ENCODE peak calls at places on chromosome 18, in nine cellular contexts. One of them, this sample, is unnamed.
A peak's percentile ranks its signal among the peaks of the same experiment; 100 is the strongest.

GRCh38 chr18:30684825-30685481 is 357.6 kb downstream of the DSC3 start:
- DNase-seq in posterior vena cava: no peak
- DNase-seq in stimulated activated CD8-positive, alpha-beta memory T cell treated with anti-CD3 and anti-CD28 coated beads, Interleukin-15, amount 100 ng/mL, for 24 hours: no peak
- DNase-seq in naive thymus-derived CD8-positive, alpha-beta T cell: no peak
- DNase-seq in DMS 273 treated with DMSO at 0.1 percent for 48 hours: no peak
- DNase-seq in fibroblast of the conjunctiva: no peak
- DNase-seq in EL: no peak
- DNase-seq in H1: no peak
- DNase-seq in left ventricle myocardium inferior: no peak
- DNase-seq in this sample: no peak

GRCh38 chr18:76388261-76388660 is 106.8 kb downstream of the ZNF516 start:
- DNase-seq in posterior vena cava: no peak
- DNase-seq in stimulated activated CD8-positive, alpha-beta memory T cell treated with anti-CD3 and anti-CD28 coated beads, Interleukin-15, amount 100 ng/mL, for 24 hours: no peak
- DNase-seq in naive thymus-derived CD8-positive, alpha-beta T cell: no peak
- DNase-seq in DMS 273 treated with DMSO at 0.1 percent for 48 hours: no peak
- DNase-seq in fibroblast of the conjunctiva: no peak
- DNase-seq in EL: no peak
- DNase-seq in H1: no peak
- DNase-seq in left ventricle myocardium inferior: no peak
- DNase-seq in this sample: no peak

GRCh38 chr18:24051256-24051947 is 36.8 kb downstream of the TTC39C start:
- DNase-seq in posterior vena cava: no peak
- DNase-seq in stimulated activated CD8-positive, alpha-beta memory T cell treated with anti-CD3 and anti-CD28 coated beads, Interleukin-15, amount 100 ng/mL, for 24 hours: no peak
- DNase-seq in naive thymus-derived CD8-positive, alpha-beta T cell: no peak
- DNase-seq in DMS 273 treated with DMSO at 0.1 percent for 48 hours: no peak
- DNase-seq in fibroblast of the conjunctiva: no peak
- DNase-seq in EL: peak; percentile 70
- DNase-seq in H1: no peak
- DNase-seq in left ventricle myocardium inferior: no peak
- DNase-seq in this sample: no peak

GRCh38 chr18:36771246-36771645 is 57.6 kb downstream of the TPGS2 start:
- DNase-seq in posterior vena cava: no peak
- DNase-seq in stimulated activated CD8-positive, alpha-beta memory T cell treated with anti-CD3 and anti-CD28 coated beads, Interleukin-15, amount 100 ng/mL, for 24 hours: no peak
- DNase-seq in naive thymus-derived CD8-positive, alpha-beta T cell: no peak
- DNase-seq in DMS 273 treated with DMSO at 0.1 percent for 48 hours: no peak
- DNase-seq in fibroblast of the conjunctiva: no peak
- DNase-seq in EL: no peak
- DNase-seq in H1: no peak
- DNase-seq in left ventricle myocardium inferior: no peak
- DNase-seq in this sample: no peak

GRCh38 chr18:10274327-10274726 is 180.1 kb upstream of the APCDD1 start:
- DNase-seq in posterior vena cava: no peak
- DNase-seq in stimulated activated CD8-positive, alpha-beta memory T cell treated with anti-CD3 and anti-CD28 coated beads, Interleukin-15, amount 100 ng/mL, for 24 hours: no peak
- DNase-seq in naive thymus-derived CD8-positive, alpha-beta T cell: no peak
- DNase-seq in DMS 273 treated with DMSO at 0.1 percent for 48 hours: no peak
- DNase-seq in fibroblast of the conjunctiva: peak; percentile 43
- DNase-seq in EL: peak; percentile 73
- DNase-seq in H1: no peak
- DNase-seq in left ventricle myocardium inferior: peak; percentile 37
- DNase-seq in this sample: no peak

GRCh38 chr18:7978834-7979233 is 411.7 kb downstream of the PTPRM start:
- DNase-seq in posterior vena cava: no peak
- DNase-seq in stimulated activated CD8-positive, alpha-beta memory T cell treated with anti-CD3 and anti-CD28 coated beads, Interleukin-15, amount 100 ng/mL, for 24 hours: no peak
- DNase-seq in naive thymus-derived CD8-positive, alpha-beta T cell: no peak
- DNase-seq in DMS 273 treated with DMSO at 0.1 percent for 48 hours: no peak
- DNase-seq in fibroblast of the conjunctiva: no peak
- DNase-seq in EL: no peak
- DNase-seq in H1: no peak
- DNase-seq in left ventricle myocardium inferior: no peak
- DNase-seq in this sample: no peak

GRCh38 chr18:3305354-3305762 is 43.4 kb downstream of the MYL12B start:
- DNase-seq in posterior vena cava: no peak
- DNase-seq in stimulated activated CD8-positive, alpha-beta memory T cell treated with anti-CD3 and anti-CD28 coated beads, Interleukin-15, amount 100 ng/mL, for 24 hours: no peak
- DNase-seq in naive thymus-derived CD8-positive, alpha-beta T cell: no peak
- DNase-seq in DMS 273 treated with DMSO at 0.1 percent for 48 hours: no peak
- DNase-seq in fibroblast of the conjunctiva: peak; percentile 86
- DNase-seq in EL: peak; percentile 94
- DNase-seq in H1: no peak
- DNase-seq in left ventricle myocardium inferior: no peak
- DNase-seq in this sample: no peak

GRCh38 chr18:67980241-67980640 is 463.7 kb upstream of the DSEL start:
- DNase-seq in posterior vena cava: no peak
- DNase-seq in stimulated activated CD8-positive, alpha-beta memory T cell treated with anti-CD3 and anti-CD28 coated beads, Interleukin-15, amount 100 ng/mL, for 24 hours: no peak
- DNase-seq in naive thymus-derived CD8-positive, alpha-beta T cell: no peak
- DNase-seq in DMS 273 treated with DMSO at 0.1 percent for 48 hours: no peak
- DNase-seq in fibroblast of the conjunctiva: no peak
- DNase-seq in EL: no peak
- DNase-seq in H1: no peak
- DNase-seq in left ventricle myocardium inferior: no peak
- DNase-seq in this sample: no peak

GRCh38 chr18:8229786-8230185 is 379.5 kb upstream of the RAB12 start:
- DNase-seq in posterior vena cava: no peak
- DNase-seq in stimulated activated CD8-positive, alpha-beta memory T cell treated with anti-CD3 and anti-CD28 coated beads, Interleukin-15, amount 100 ng/mL, for 24 hours: no peak
- DNase-seq in naive thymus-derived CD8-positive, alpha-beta T cell: no peak
- DNase-seq in DMS 273 treated with DMSO at 0.1 percent for 48 hours: no peak
- DNase-seq in fibroblast of the conjunctiva: no peak
- DNase-seq in EL: peak; percentile 13
- DNase-seq in H1: no peak
- DNase-seq in left ventricle myocardium inferior: no peak
- DNase-seq in this sample: no peak

GRCh38 chr18:67381608-67382150 is 134.8 kb downstream of the DSEL start:
- DNase-seq in posterior vena cava: no peak
- DNase-seq in stimulated activated CD8-positive, alpha-beta memory T cell treated with anti-CD3 and anti-CD28 coated beads, Interleukin-15, amount 100 ng/mL, for 24 hours: no peak
- DNase-seq in naive thymus-derived CD8-positive, alpha-beta T cell: no peak
- DNase-seq in DMS 273 treated with DMSO at 0.1 percent for 48 hours: no peak
- DNase-seq in fibroblast of the conjunctiva: no peak
- DNase-seq in EL: no peak
- DNase-seq in H1: no peak
- DNase-seq in left ventricle myocardium inferior: no peak
- DNase-seq in this sample: no peak

GRCh38 chr18:8779251-8779650 is 73.9 kb downstream of the MTCL1 start:
- DNase-seq in posterior vena cava: no peak
- DNase-seq in stimulated activated CD8-positive, alpha-beta memory T cell treated with anti-CD3 and anti-CD28 coated beads, Interleukin-15, amount 100 ng/mL, for 24 hours: no peak
- DNase-seq in naive thymus-derived CD8-positive, alpha-beta T cell: no peak
- DNase-seq in DMS 273 treated with DMSO at 0.1 percent for 48 hours: no peak
- DNase-seq in fibroblast of the conjunctiva: no peak
- DNase-seq in EL: no peak
- DNase-seq in H1: no peak
- DNase-seq in left ventricle myocardium inferior: no peak
- DNase-seq in this sample: no peak

GRCh38 chr18:43932140-43932539 is 654.9 kb upstream of the SYT4 start:
- DNase-seq in posterior vena cava: no peak
- DNase-seq in stimulated activated CD8-positive, alpha-beta memory T cell treated with anti-CD3 and anti-CD28 coated beads, Interleukin-15, amount 100 ng/mL, for 24 hours: no peak
- DNase-seq in naive thymus-derived CD8-positive, alpha-beta T cell: no peak
- DNase-seq in DMS 273 treated with DMSO at 0.1 percent for 48 hours: no peak
- DNase-seq in fibroblast of the conjunctiva: no peak
- DNase-seq in EL: no peak
- DNase-seq in H1: no peak
- DNase-seq in left ventricle myocardium inferior: no peak
- DNase-seq in this sample: no peak

GRCh38 chr18:25190468-25190867 is 161.5 kb downstream of the ZNF521 start:
- DNase-seq in posterior vena cava: no peak
- DNase-seq in stimulated activated CD8-positive, alpha-beta memory T cell treated with anti-CD3 and anti-CD28 coated beads, Interleukin-15, amount 100 ng/mL, for 24 hours: no peak
- DNase-seq in naive thymus-derived CD8-positive, alpha-beta T cell: no peak
- DNase-seq in DMS 273 treated with DMSO at 0.1 percent for 48 hours: no peak
- DNase-seq in fibroblast of the conjunctiva: no peak
- DNase-seq in EL: no peak
- DNase-seq in H1: no peak
- DNase-seq in left ventricle myocardium inferior: no peak
- DNase-seq in this sample: no peak

GRCh38 chr18:26215247-26215970 is 10.8 kb upstream of the TAF4B start:
- DNase-seq in posterior vena cava: no peak
- DNase-seq in stimulated activated CD8-positive, alpha-beta memory T cell treated with anti-CD3 and anti-CD28 coated beads, Interleukin-15, amount 100 ng/mL, for 24 hours: no peak
- DNase-seq in naive thymus-derived CD8-positive, alpha-beta T cell: peak; percentile 55
- DNase-seq in DMS 273 treated with DMSO at 0.1 percent for 48 hours: no peak
- DNase-seq in fibroblast of the conjunctiva: no peak
- DNase-seq in EL: no peak
- DNase-seq in H1: no peak
- DNase-seq in left ventricle myocardium inferior: no peak
- DNase-seq in this sample: no peak

GRCh38 chr18:62432176-62432575 is 90.6 kb upstream of the ZCCHC2 start:
- DNase-seq in posterior vena cava: no peak
- DNase-seq in stimulated activated CD8-positive, alpha-beta memory T cell treated with anti-CD3 and anti-CD28 coated beads, Interleukin-15, amount 100 ng/mL, for 24 hours: no peak
- DNase-seq in naive thymus-derived CD8-positive, alpha-beta T cell: no peak
- DNase-seq in DMS 273 treated with DMSO at 0.1 percent for 48 hours: no peak
- DNase-seq in fibroblast of the conjunctiva: no peak
- DNase-seq in EL: no peak
- DNase-seq in H1: no peak
- DNase-seq in left ventricle myocardium inferior: no peak
- DNase-seq in this sample: no peak

GRCh38 chr18:35683021-35683420 is 101.5 kb downstream of the GALNT1 start:
- DNase-seq in posterior vena cava: no peak
- DNase-seq in stimulated activated CD8-positive, alpha-beta memory T cell treated with anti-CD3 and anti-CD28 coated beads, Interleukin-15, amount 100 ng/mL, for 24 hours: no peak
- DNase-seq in naive thymus-derived CD8-positive, alpha-beta T cell: no peak
- DNase-seq in DMS 273 treated with DMSO at 0.1 percent for 48 hours: no peak
- DNase-seq in fibroblast of the conjunctiva: no peak
- DNase-seq in EL: no peak
- DNase-seq in H1: no peak
- DNase-seq in left ventricle myocardium inferior: no peak
- DNase-seq in this sample: no peak

GRCh38 chr18:59096098-59096779 is 43.4 kb upstream of the SEC11C start:
- DNase-seq in posterior vena cava: no peak
- DNase-seq in stimulated activated CD8-positive, alpha-beta memory T cell treated with anti-CD3 and anti-CD28 coated beads, Interleukin-15, amount 100 ng/mL, for 24 hours: no peak
- DNase-seq in naive thymus-derived CD8-positive, alpha-beta T cell: no peak
- DNase-seq in DMS 273 treated with DMSO at 0.1 percent for 48 hours: no peak
- DNase-seq in fibroblast of the conjunctiva: no peak
- DNase-seq in EL: no peak
- DNase-seq in H1: peak; percentile 70
- DNase-seq in left ventricle myocardium inferior: no peak
- DNase-seq in this sample: peak; percentile 14

GRCh38 chr18:6397931-6398566 is 16.7 kb downstream of the L3MBTL4 start:
- DNase-seq in posterior vena cava: no peak
- DNase-seq in stimulated activated CD8-positive, alpha-beta memory T cell treated with anti-CD3 and anti-CD28 coated beads, Interleukin-15, amount 100 ng/mL, for 24 hours: no peak
- DNase-seq in naive thymus-derived CD8-positive, alpha-beta T cell: no peak
- DNase-seq in DMS 273 treated with DMSO at 0.1 percent for 48 hours: no peak
- DNase-seq in fibroblast of the conjunctiva: no peak
- DNase-seq in EL: no peak
- DNase-seq in H1: no peak
- DNase-seq in left ventricle myocardium inferior: no peak
- DNase-seq in this sample: no peak

GRCh38 chr18:9574473-9575115 is 39.8 kb downstream of the PPP4R1 start:
- DNase-seq in posterior vena cava: no peak
- DNase-seq in stimulated activated CD8-positive, alpha-beta memory T cell treated with anti-CD3 and anti-CD28 coated beads, Interleukin-15, amount 100 ng/mL, for 24 hours: no peak
- DNase-seq in naive thymus-derived CD8-positive, alpha-beta T cell: no peak
- DNase-seq in DMS 273 treated with DMSO at 0.1 percent for 48 hours: no peak
- DNase-seq in fibroblast of the conjunctiva: no peak
- DNase-seq in EL: no peak
- DNase-seq in H1: no peak
- DNase-seq in left ventricle myocardium inferior: no peak
- DNase-seq in this sample: no peak

GRCh38 chr18:45874501-45875184 is 49.2 kb downstream of the SIGLEC15 start:
- DNase-seq in posterior vena cava: no peak
- DNase-seq in stimulated activated CD8-positive, alpha-beta memory T cell treated with anti-CD3 and anti-CD28 coated beads, Interleukin-15, amount 100 ng/mL, for 24 hours: no peak
- DNase-seq in naive thymus-derived CD8-positive, alpha-beta T cell: peak; percentile 47
- DNase-seq in DMS 273 treated with DMSO at 0.1 percent for 48 hours: no peak
- DNase-seq in fibroblast of the conjunctiva: no peak
- DNase-seq in EL: peak; percentile 21
- DNase-seq in H1: no peak
- DNase-seq in left ventricle myocardium inferior: no peak
- DNase-seq in this sample: no peak

GRCh38 chr18:38402509-38402908 is 836.9 kb upstream of the CELF4 start:
- DNase-seq in posterior vena cava: no peak
- DNase-seq in stimulated activated CD8-positive, alpha-beta memory T cell treated with anti-CD3 and anti-CD28 coated beads, Interleukin-15, amount 100 ng/mL, for 24 hours: no peak
- DNase-seq in naive thymus-derived CD8-positive, alpha-beta T cell: no peak
- DNase-seq in DMS 273 treated with DMSO at 0.1 percent for 48 hours: no peak
- DNase-seq in fibroblast of the conjunctiva: no peak
- DNase-seq in EL: no peak
- DNase-seq in H1: no peak
- DNase-seq in left ventricle myocardium inferior: no peak
- DNase-seq in this sample: no peak

GRCh38 chr18:30485078-30485477 is 557.5 kb downstream of the DSC3 start:
- DNase-seq in posterior vena cava: no peak
- DNase-seq in stimulated activated CD8-positive, alpha-beta memory T cell treated with anti-CD3 and anti-CD28 coated beads, Interleukin-15, amount 100 ng/mL, for 24 hours: no peak
- DNase-seq in naive thymus-derived CD8-positive, alpha-beta T cell: no peak
- DNase-seq in DMS 273 treated with DMSO at 0.1 percent for 48 hours: no peak
- DNase-seq in fibroblast of the conjunctiva: no peak
- DNase-seq in EL: no peak
- DNase-seq in H1: no peak
- DNase-seq in left ventricle myocardium inferior: no peak
- DNase-seq in this sample: no peak

GRCh38 chr18:77065221-77065981 is 67.2 kb downstream of the MBP start:
- DNase-seq in posterior vena cava: peak; percentile 91
- DNase-seq in stimulated activated CD8-positive, alpha-beta memory T cell treated with anti-CD3 and anti-CD28 coated beads, Interleukin-15, amount 100 ng/mL, for 24 hours: no peak
- DNase-seq in naive thymus-derived CD8-positive, alpha-beta T cell: no peak
- DNase-seq in DMS 273 treated with DMSO at 0.1 percent for 48 hours: no peak
- DNase-seq in fibroblast of the conjunctiva: peak; percentile 78
- DNase-seq in EL: peak; percentile 88
- DNase-seq in H1: no peak
- DNase-seq in left ventricle myocardium inferior: peak; percentile 46
- DNase-seq in this sample: peak; percentile 20

GRCh38 chr18:46485675-46486200 is 171.3 kb downstream of the LOXHD1 start:
- DNase-seq in posterior vena cava: no peak
- DNase-seq in stimulated activated CD8-positive, alpha-beta memory T cell treated with anti-CD3 and anti-CD28 coated beads, Interleukin-15, amount 100 ng/mL, for 24 hours: no peak
- DNase-seq in naive thymus-derived CD8-positive, alpha-beta T cell: no peak
- DNase-seq in DMS 273 treated with DMSO at 0.1 percent for 48 hours: no peak
- DNase-seq in fibroblast of the conjunctiva: no peak
- DNase-seq in EL: no peak
- DNase-seq in H1: no peak
- DNase-seq in left ventricle myocardium inferior: no peak
- DNase-seq in this sample: no peak

GRCh38 chr18:44453505-44453904 is 227.2 kb upstream of the SETBP1 start:
- DNase-seq in posterior vena cava: no peak
- DNase-seq in stimulated activated CD8-positive, alpha-beta memory T cell treated with anti-CD3 and anti-CD28 coated beads, Interleukin-15, amount 100 ng/mL, for 24 hours: no peak
- DNase-seq in naive thymus-derived CD8-positive, alpha-beta T cell: no peak
- DNase-seq in DMS 273 treated with DMSO at 0.1 percent for 48 hours: no peak
- DNase-seq in fibroblast of the conjunctiva: no peak
- DNase-seq in EL: peak; percentile 55
- DNase-seq in H1: no peak
- DNase-seq in left ventricle myocardium inferior: no peak
- DNase-seq in this sample: no peak

GRCh38 chr18:21598726-21599584 is 1.5 kb downstream of the ESCO1 start:
- DNase-seq in posterior vena cava: no peak
- DNase-seq in stimulated activated CD8-positive, alpha-beta memory T cell treated with anti-CD3 and anti-CD28 coated beads, Interleukin-15, amount 100 ng/mL, for 24 hours: no peak
- DNase-seq in naive thymus-derived CD8-positive, alpha-beta T cell: no peak
- DNase-seq in DMS 273 treated with DMSO at 0.1 percent for 48 hours: no peak
- DNase-seq in fibroblast of the conjunctiva: no peak
- DNase-seq in EL: no peak
- DNase-seq in H1: no peak
- DNase-seq in left ventricle myocardium inferior: no peak
- DNase-seq in this sample: no peak

GRCh38 chr18:55272510-55273243 is 313.4 kb upstream of the CCDC68 start:
- DNase-seq in posterior vena cava: no peak
- DNase-seq in stimulated activated CD8-positive, alpha-beta memory T cell treated with anti-CD3 and anti-CD28 coated beads, Interleukin-15, amount 100 ng/mL, for 24 hours: no peak
- DNase-seq in naive thymus-derived CD8-positive, alpha-beta T cell: no peak
- DNase-seq in DMS 273 treated with DMSO at 0.1 percent for 48 hours: no peak
- DNase-seq in fibroblast of the conjunctiva: no peak
- DNase-seq in EL: peak; percentile 81
- DNase-seq in H1: no peak
- DNase-seq in left ventricle myocardium inferior: no peak
- DNase-seq in this sample: no peak

GRCh38 chr18:56258178-56258577 is 380.2 kb downstream of the TXNL1 start:
- DNase-seq in posterior vena cava: no peak
- DNase-seq in stimulated activated CD8-positive, alpha-beta memory T cell treated with anti-CD3 and anti-CD28 coated beads, Interleukin-15, amount 100 ng/mL, for 24 hours: no peak
- DNase-seq in naive thymus-derived CD8-positive, alpha-beta T cell: no peak
- DNase-seq in DMS 273 treated with DMSO at 0.1 percent for 48 hours: no peak
- DNase-seq in fibroblast of the conjunctiva: no peak
- DNase-seq in EL: no peak
- DNase-seq in H1: no peak
- DNase-seq in left ventricle myocardium inferior: no peak
- DNase-seq in this sample: no peak

GRCh38 chr18:57705861-57706590 is 84.4 kb upstream of the NARS1 start:
- DNase-seq in posterior vena cava: no peak
- DNase-seq in stimulated activated CD8-positive, alpha-beta memory T cell treated with anti-CD3 and anti-CD28 coated beads, Interleukin-15, amount 100 ng/mL, for 24 hours: no peak
- DNase-seq in naive thymus-derived CD8-positive, alpha-beta T cell: no peak
- DNase-seq in DMS 273 treated with DMSO at 0.1 percent for 48 hours: no peak
- DNase-seq in fibroblast of the conjunctiva: no peak
- DNase-seq in EL: no peak
- DNase-seq in H1: no peak
- DNase-seq in left ventricle myocardium inferior: no peak
- DNase-seq in this sample: no peak

GRCh38 chr18:9851511-9851910 is 34.3 kb upstream of the TXNDC2 start:
- DNase-seq in posterior vena cava: no peak
- DNase-seq in stimulated activated CD8-positive, alpha-beta memory T cell treated with anti-CD3 and anti-CD28 coated beads, Interleukin-15, amount 100 ng/mL, for 24 hours: no peak
- DNase-seq in naive thymus-derived CD8-positive, alpha-beta T cell: no peak
- DNase-seq in DMS 273 treated with DMSO at 0.1 percent for 48 hours: no peak
- DNase-seq in fibroblast of the conjunctiva: no peak
- DNase-seq in EL: no peak
- DNase-seq in H1: no peak
- DNase-seq in left ventricle myocardium inferior: no peak
- DNase-seq in this sample: no peak

GRCh38 chr18:49026501-49027378 is 76.0 kb upstream of the SMAD7 start:
- DNase-seq in posterior vena cava: no peak
- DNase-seq in stimulated activated CD8-positive, alpha-beta memory T cell treated with anti-CD3 and anti-CD28 coated beads, Interleukin-15, amount 100 ng/mL, for 24 hours: no peak
- DNase-seq in naive thymus-derived CD8-positive, alpha-beta T cell: no peak
- DNase-seq in DMS 273 treated with DMSO at 0.1 percent for 48 hours: no peak
- DNase-seq in fibroblast of the conjunctiva: no peak
- DNase-seq in EL: no peak
- DNase-seq in H1: peak; percentile 38
- DNase-seq in left ventricle myocardium inferior: no peak
- DNase-seq in this sample: no peak